ENCODE peak calls at places on chromosomes 7 and 10, in seven cellular contexts. One of them, this sample, is unnamed.

GRCh38 chr7:41058986-41059741 is 643.7 kb downstream of the INHBA start:
- DNase-seq in lung: no peak
- DNase-seq in heart left ventricle: no peak
- DNase-seq in AG09309: no peak
- DNase-seq in endodermal cell: peak
- DNase-seq in chondrocyte: no peak
- DNase-seq in foreskin fibroblast: peak
- DNase-seq in this sample: no peak

GRCh38 chr10:35369049-35369760 is 32.9 kb downstream of the CCNY start:
- DNase-seq in chondrocyte: no peak
- DNase-seq in endodermal cell: no peak
- DNase-seq in lung: no peak
- DNase-seq in AG09309: no peak
- DNase-seq in foreskin fibroblast: no peak
- DNase-seq in heart left ventricle: no peak
- DNase-seq in this sample: no peak

GRCh38 chr10:49616421-49617230 is 2.8 kb downstream of the CHAT start:
- DNase-seq in chondrocyte: peak
- DNase-seq in foreskin fibroblast: no peak
- DNase-seq in lung: no peak
- DNase-seq in AG09309: no peak
- DNase-seq in endodermal cell: peak
- DNase-seq in heart left ventricle: no peak
- DNase-seq in this sample: no peak

GRCh38 chr7:45089314-45089891 is 634 bp upstream of the NACAD start:
- DNase-seq in heart left ventricle: no peak
- DNase-seq in foreskin fibroblast: peak
- DNase-seq in chondrocyte: peak
- DNase-seq in lung: peak
- DNase-seq in endodermal cell: peak
- DNase-seq in AG09309: no peak
- DNase-seq in this sample: peak

GRCh38 chr7:34153680-34154270 is 248.4 kb downstream of the BMPER start:
- DNase-seq in foreskin fibroblast: peak
- DNase-seq in endodermal cell: no peak
- DNase-seq in chondrocyte: no peak
- DNase-seq in AG09309: no peak
- DNase-seq in heart left ventricle: no peak
- DNase-seq in lung: no peak
- DNase-seq in this sample: no peak

GRCh38 chr7:133273221-133273620 is 20.3 kb downstream of the EXOC4 start:
- DNase-seq in foreskin fibroblast: no peak
- DNase-seq in AG09309: no peak
- DNase-seq in heart left ventricle: no peak
- DNase-seq in lung: no peak
- DNase-seq in endodermal cell: no peak
- DNase-seq in chondrocyte: no peak
- DNase-seq in this sample: no peak

GRCh38 chr7:130615583-130615982 is 53.0 kb downstream of the COPG2 start:
- DNase-seq in chondrocyte: no peak
- DNase-seq in endodermal cell: no peak
- DNase-seq in AG09309: no peak
- DNase-seq in foreskin fibroblast: no peak
- DNase-seq in heart left ventricle: no peak
- DNase-seq in lung: no peak
- DNase-seq in this sample: no peak

GRCh38 chr7:98165827-98166667 is 45.2 kb upstream of the BHLHA15 start:
- DNase-seq in foreskin fibroblast: peak
- DNase-seq in AG09309: no peak
- DNase-seq in endodermal cell: peak
- DNase-seq in heart left ventricle: peak
- DNase-seq in chondrocyte: no peak
- DNase-seq in lung: peak
- DNase-seq in this sample: no peak

GRCh38 chr7:85630904-85631582 is 444.2 kb upstream of the SEMA3D start:
- DNase-seq in lung: no peak
- DNase-seq in chondrocyte: no peak
- DNase-seq in AG09309: no peak
- DNase-seq in endodermal cell: no peak
- DNase-seq in heart left ventricle: no peak
- DNase-seq in foreskin fibroblast: peak
- DNase-seq in this sample: no peak

GRCh38 chr10:109676703-109677102 is 246.6 kb downstream of the XPNPEP1 start:
- DNase-seq in lung: no peak
- DNase-seq in chondrocyte: no peak
- DNase-seq in AG09309: no peak
- DNase-seq in endodermal cell: no peak
- DNase-seq in heart left ventricle: no peak
- DNase-seq in foreskin fibroblast: no peak
- DNase-seq in this sample: no peak

GRCh38 chr7:118949031-118949430 is 724.5 kb downstream of the ANKRD7 start:
- DNase-seq in AG09309: no peak
- DNase-seq in lung: no peak
- DNase-seq in chondrocyte: no peak
- DNase-seq in foreskin fibroblast: peak
- DNase-seq in heart left ventricle: no peak
- DNase-seq in endodermal cell: no peak
- DNase-seq in this sample: no peak

GRCh38 chr10:74917481-74918077 is 91.2 kb downstream of the KAT6B start:
- DNase-seq in lung: no peak
- DNase-seq in foreskin fibroblast: peak
- DNase-seq in chondrocyte: no peak
- DNase-seq in heart left ventricle: no peak
- DNase-seq in endodermal cell: no peak
- DNase-seq in AG09309: peak
- DNase-seq in this sample: no peak

GRCh38 chr10:29063806-29064644 is 224.8 kb upstream of the LYZL1 start:
- DNase-seq in chondrocyte: no peak
- DNase-seq in heart left ventricle: no peak
- DNase-seq in AG09309: peak
- DNase-seq in foreskin fibroblast: no peak
- DNase-seq in lung: no peak
- DNase-seq in endodermal cell: no peak
- DNase-seq in this sample: no peak

GRCh38 chr7:131726031-131726430 is 169.6 kb upstream of the PODXL start:
- DNase-seq in endodermal cell: no peak
- DNase-seq in lung: no peak
- DNase-seq in heart left ventricle: no peak
- DNase-seq in chondrocyte: no peak
- DNase-seq in AG09309: no peak
- DNase-seq in foreskin fibroblast: no peak
- DNase-seq in this sample: peak

GRCh38 chr7:70044525-70044924 is 446.2 kb downstream of the AUTS2 start:
- DNase-seq in endodermal cell: no peak
- DNase-seq in foreskin fibroblast: no peak
- DNase-seq in lung: no peak
- DNase-seq in heart left ventricle: no peak
- DNase-seq in AG09309: no peak
- DNase-seq in chondrocyte: no peak
- DNase-seq in this sample: no peak

GRCh38 chr7:70042533-70042932 is 444.3 kb downstream of the AUTS2 start:
- DNase-seq in lung: no peak
- DNase-seq in AG09309: peak
- DNase-seq in heart left ventricle: no peak
- DNase-seq in chondrocyte: no peak
- DNase-seq in endodermal cell: no peak
- DNase-seq in foreskin fibroblast: peak
- DNase-seq in this sample: no peak

GRCh38 chr7:70040971-70041766 is 442.9 kb downstream of the AUTS2 start:
- DNase-seq in foreskin fibroblast: peak
- DNase-seq in AG09309: no peak
- DNase-seq in endodermal cell: no peak
- DNase-seq in chondrocyte: no peak
- DNase-seq in lung: no peak
- DNase-seq in heart left ventricle: no peak
- DNase-seq in this sample: no peak

GRCh38 chr7:70044064-70044463 is 445.8 kb downstream of the AUTS2 start:
- DNase-seq in heart left ventricle: no peak
- DNase-seq in chondrocyte: no peak
- DNase-seq in AG09309: no peak
- DNase-seq in endodermal cell: peak
- DNase-seq in lung: no peak
- DNase-seq in foreskin fibroblast: no peak
- DNase-seq in this sample: no peak

GRCh38 chr7:70043139-70043538 is 444.9 kb downstream of the AUTS2 start:
- DNase-seq in foreskin fibroblast: no peak
- DNase-seq in AG09309: no peak
- DNase-seq in chondrocyte: no peak
- DNase-seq in lung: no peak
- DNase-seq in heart left ventricle: no peak
- DNase-seq in endodermal cell: no peak
- DNase-seq in this sample: no peak
- TF ChIP-seq CTCF in foreskin fibroblast: no peak
- TF ChIP-seq CTCF in AG09309: no peak
- TF ChIP-seq CTCF in chondrocyte: no peak
- TF ChIP-seq CTCF in lung: no peak
- TF ChIP-seq CTCF in heart left ventricle: no peak
- TF ChIP-seq CTCF in endodermal cell: no peak
- TF ChIP-seq CTCF in this sample: no peak

DNA sequence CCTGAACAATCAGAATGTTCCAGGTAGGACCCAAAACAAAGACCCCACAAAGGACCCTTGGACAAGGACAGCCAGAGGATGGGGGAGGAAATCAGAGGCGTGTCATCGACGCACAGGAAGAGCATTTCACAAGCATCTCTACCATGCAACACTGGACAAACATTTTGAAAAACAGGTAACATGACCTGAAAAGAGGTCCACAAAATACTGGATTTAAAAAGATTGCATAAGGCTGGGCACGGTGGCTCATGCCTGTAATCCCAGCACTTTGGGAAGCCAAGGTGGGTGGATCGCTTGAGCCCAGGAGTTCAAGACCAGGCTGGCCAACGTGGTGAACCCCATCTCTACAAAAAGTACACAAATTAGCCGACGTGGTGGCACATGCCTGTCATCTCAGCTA is 60.5 kb upstream of the RNF32 start:
- DNase-seq in lung: no peak
- DNase-seq in AG09309: no peak
- DNase-seq in endodermal cell: no peak
- DNase-seq in foreskin fibroblast: no peak
- DNase-seq in chondrocyte: no peak
- DNase-seq in heart left ventricle: no peak
- DNase-seq in this sample: no peak
- TF ChIP-seq CTCF in lung: no peak
- TF ChIP-seq CTCF in AG09309: no peak
- TF ChIP-seq CTCF in endodermal cell: no peak
- TF ChIP-seq CTCF in foreskin fibroblast: no peak
- TF ChIP-seq CTCF in chondrocyte: no peak
- TF ChIP-seq CTCF in heart left ventricle: no peak
- TF ChIP-seq CTCF in this sample: no peak

DNA sequence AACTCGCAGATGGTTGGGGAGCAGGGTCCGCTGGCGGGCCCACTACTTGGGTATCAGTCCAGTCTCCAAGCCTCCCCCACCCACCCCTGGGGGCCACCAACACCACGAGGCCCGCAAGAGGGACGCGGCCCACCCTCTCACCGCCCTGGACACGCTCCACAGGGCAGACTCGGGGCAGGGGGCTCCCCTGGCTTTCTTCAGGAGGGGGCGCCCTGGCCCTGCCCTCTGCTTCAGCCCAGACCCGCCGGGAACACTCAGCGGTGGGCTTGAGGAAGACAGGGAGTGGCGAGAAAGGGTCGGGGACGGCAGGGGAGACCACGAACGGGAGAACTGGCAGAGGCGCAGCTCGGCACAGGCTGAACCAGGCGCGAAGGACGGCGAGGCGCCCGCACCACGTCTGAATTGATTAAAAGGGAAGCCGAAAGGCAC is 1.6 kb downstream of the IGF2BP3 start:
- DNase-seq in AG09309: no peak
- DNase-seq in heart left ventricle: no peak
- DNase-seq in endodermal cell: peak
- DNase-seq in lung: no peak
- DNase-seq in chondrocyte: no peak
- DNase-seq in foreskin fibroblast: peak
- DNase-seq in this sample: no peak
- TF ChIP-seq CTCF in AG09309: no peak
- TF ChIP-seq CTCF in heart left ventricle: no peak
- TF ChIP-seq CTCF in endodermal cell: no peak
- TF ChIP-seq CTCF in lung: no peak
- TF ChIP-seq CTCF in chondrocyte: no peak
- TF ChIP-seq CTCF in foreskin fibroblast: no peak
- TF ChIP-seq CTCF in this sample: no peak

GRCh38 chr7:1844336-1844955 is 174.4 kb downstream of the ELFN1 start:
- DNase-seq in AG09309: no peak
- DNase-seq in heart left ventricle: no peak
- DNase-seq in foreskin fibroblast: peak
- DNase-seq in chondrocyte: peak
- DNase-seq in lung: no peak
- DNase-seq in endodermal cell: peak
- DNase-seq in this sample: no peak
- TF ChIP-seq CTCF in AG09309: no peak
- TF ChIP-seq CTCF in heart left ventricle: no peak
- TF ChIP-seq CTCF in foreskin fibroblast: no peak
- TF ChIP-seq CTCF in chondrocyte: peak
- TF ChIP-seq CTCF in lung: no peak
- TF ChIP-seq CTCF in endodermal cell: no peak
- TF ChIP-seq CTCF in this sample: no peak

GRCh38 chr10:78602201-78602917 is 466.4 kb upstream of the ZMIZ1 start:
- DNase-seq in foreskin fibroblast: no peak
- DNase-seq in lung: no peak
- DNase-seq in endodermal cell: peak
- DNase-seq in heart left ventricle: no peak
- DNase-seq in chondrocyte: no peak
- DNase-seq in AG09309: no peak
- DNase-seq in this sample: peak
- TF ChIP-seq CTCF in foreskin fibroblast: no peak
- TF ChIP-seq CTCF in lung: no peak
- TF ChIP-seq CTCF in endodermal cell: peak
- TF ChIP-seq CTCF in heart left ventricle: no peak
- TF ChIP-seq CTCF in chondrocyte: no peak
- TF ChIP-seq CTCF in AG09309: no peak
- TF ChIP-seq CTCF in this sample: no peak